ENCODE peak calls at places on chromosome 19, in six cellular contexts. Z is ovary, P is stomach, T is suprapubic skin, N is sigmoid colon, O is tibial nerve. W is an unnamed sample.

GRCh38 chr19:18529782-18530181 is 7.9 kb upstream of the ELL start:
- DNase-seq in Z (no peak), P (no peak), T (no peak), N (no peak), O (no peak), W (no peak)

GRCh38 chr19:3358392-3358918 is 7.9 kb upstream of the NFIC start:
- DNase-seq in Z (peak; percentile 74), P (no peak), T (no peak), N (peak; percentile 68), O (no peak), W (no peak)

GRCh38 chr19:38699027-38699346 is 45.3 kb downstream of the CAPN12 start:
- DNase-seq in Z (no peak), P (no peak), T (no peak), N (no peak), O (no peak), W (no peak)

GRCh38 chr19:34471906-34472305 is 9.7 kb upstream of the WTIP start:
- DNase-seq in Z (no peak), P (peak; percentile 31), T (no peak), N (no peak), O (no peak), W (no peak)

GRCh38 chr19:19361075-19361594 is 40.5 kb downstream of the MAU2 start:
- DNase-seq in Z (peak; percentile 78), P (peak; percentile 82), T (peak; percentile 87), N (peak; percentile 88), O (peak; percentile 75), W (peak; percentile 81)

GRCh38 chr19:3100331-3100730 is 6.2 kb downstream of the GNA11 start:
- DNase-seq in Z (no peak), P (no peak), T (no peak), N (no peak), O (no peak), W (no peak)

GRCh38 chr19:43735957-43736356 is 18.8 kb downstream of the SMG9 start:
- DNase-seq in Z (no peak), P (no peak), T (no peak), N (no peak), O (no peak), W (no peak)

GRCh38 chr19:14786421-14786851 is 8.1 kb upstream of the ADGRE2 start:
- DNase-seq in Z (no peak), P (no peak), T (peak; percentile 74), N (no peak), O (no peak), W (no peak)

GRCh38 chr19:17953869-17954268 is 13.0 kb upstream of the KCNN1 start:
- DNase-seq in Z (no peak), P (no peak), T (no peak), N (no peak), O (no peak), W (no peak)

GRCh38 chr19:3210347-3211017 is 14.0 kb upstream of the CELF5 start:
- DNase-seq in Z (no peak), P (peak; percentile 67), T (no peak), N (no peak), O (no peak), W (peak; percentile 72)

GRCh38 chr19:29547361-29547960 is 21.7 kb downstream of the VSTM2B start:
- DNase-seq in Z (no peak), P (peak; percentile 2), T (peak; percentile 24), N (no peak), O (no peak), W (no peak)

GRCh38 chr19:10655457-10656312 is 1.5 kb downstream of the ILF3 start:
- DNase-seq in Z (no peak), P (no peak), T (no peak), N (no peak), O (no peak), W (peak; percentile 18)

GRCh38 chr19:33446156-33446917 is 72.8 kb downstream of the CEBPG start:
- DNase-seq in Z (peak; percentile 7), P (no peak), T (peak; percentile 70), N (peak; percentile 59), O (no peak), W (no peak)

GRCh38 chr19:35710784-35711723 is 6.7 kb downstream of the ZBTB32 start:
- DNase-seq in Z (no peak), P (no peak), T (no peak), N (no peak), O (no peak), W (no peak)

GRCh38 chr19:3723883-3724282 is 15.7 kb downstream of the TJP3 start:
- DNase-seq in Z (no peak), P (no peak), T (no peak), N (no peak), O (no peak), W (no peak)

GRCh38 chr19:16433986-16434385 is 37.8 kb downstream of the EPS15L1 start:
- DNase-seq in Z (no peak), P (no peak), T (no peak), N (no peak), O (no peak), W (no peak)

GRCh38 chr19:16441661-16442071 is 30.1 kb downstream of the EPS15L1 start:
- DNase-seq in Z (no peak), P (no peak), T (no peak), N (no peak), O (no peak), W (no peak)

GRCh38 chr19:16435238-16435911 is 36.4 kb downstream of the EPS15L1 start:
- DNase-seq in Z (peak; percentile 73), P (no peak), T (no peak), N (peak; percentile 94), O (peak; percentile 34), W (peak; percentile 48)

GRCh38 chr19:16436780-16437179 is 35.0 kb downstream of the EPS15L1 start:
- DNase-seq in Z (no peak), P (no peak), T (no peak), N (no peak), O (no peak), W (no peak)

GRCh38 chr19:16435999-16436650 is 35.6 kb downstream of the EPS15L1 start:
- DNase-seq in Z (no peak), P (no peak), T (no peak), N (no peak), O (no peak), W (no peak)
- TF ChIP-seq POLR2A in Z (no peak), P (no peak), T (no peak), N (no peak), O (no peak), W (no peak)

GRCh38 chr19:7013678-7014077 is 7.6 kb downstream of the MBD3L2B start:
- DNase-seq in Z (no peak), P (no peak), T (no peak), N (no peak), O (no peak), W (no peak)
- TF ChIP-seq EP300 in Z (no peak), P (no peak), T (no peak), N (no peak), O (no peak), W (no peak)

GRCh38 chr19:1129535-1129934 is 25.7 kb downstream of the GPX4 start:
- DNase-seq in Z (no peak), P (no peak), T (no peak), N (no peak), O (no peak), W (no peak)

GRCh38 chr19:1132625-1133383 is 29.0 kb downstream of the GPX4 start:
- DNase-seq in Z (peak; percentile 57), P (no peak), T (no peak), N (no peak), O (no peak), W (peak; percentile 47)

GRCh38 chr19:1130801-1131717 is 27.3 kb downstream of the GPX4 start:
- DNase-seq in Z (no peak), P (peak; percentile 46), T (no peak), N (no peak), O (no peak), W (peak; percentile 70)

GRCh38 chr19:1133471-1133929 is 29.7 kb downstream of the GPX4 start:
- DNase-seq in Z (no peak), P (peak; percentile 56), T (no peak), N (no peak), O (no peak), W (peak; percentile 79)

DNA sequence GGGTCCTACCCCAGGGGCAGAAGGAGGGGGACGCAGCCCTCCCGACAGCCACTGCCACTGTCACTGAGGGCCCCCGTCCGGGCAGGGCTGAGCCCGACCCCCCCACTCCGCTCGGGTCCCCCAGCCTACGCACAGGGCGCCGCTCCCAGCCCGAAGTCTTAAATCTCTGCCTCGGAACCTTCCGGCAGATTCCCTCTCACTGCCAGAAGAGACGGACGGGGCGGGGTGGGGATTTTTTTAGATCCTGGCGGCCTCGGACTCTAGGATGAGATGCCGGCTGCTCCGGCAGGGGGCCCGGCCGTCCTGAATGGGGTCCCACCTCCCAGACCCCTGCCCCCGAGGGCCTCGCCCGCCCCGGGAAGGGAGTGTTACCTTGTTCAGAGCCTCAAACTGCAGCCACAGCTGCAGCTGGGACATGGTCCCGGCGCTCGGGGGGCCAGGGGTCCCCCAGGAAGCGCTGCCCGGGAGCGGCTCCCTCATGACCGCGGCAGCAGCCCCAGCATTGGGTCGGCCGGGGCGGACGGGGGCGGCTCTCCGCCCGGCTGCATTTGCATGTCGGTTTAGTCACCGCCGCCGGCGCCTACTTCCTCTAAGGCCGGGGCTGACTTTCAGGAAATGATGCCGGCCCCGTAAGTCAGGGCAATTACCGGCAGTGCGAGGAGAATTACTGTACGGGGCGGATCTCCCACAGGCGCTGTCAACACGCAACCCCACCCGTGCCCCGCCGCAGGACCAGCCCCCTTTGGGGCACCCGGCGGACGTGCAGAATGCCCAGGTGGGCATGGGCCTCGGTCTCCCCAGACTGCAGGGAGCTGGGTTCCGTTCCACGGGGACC is 28.1 kb downstream of the GPX4 start:
- DNase-seq in Z (peak; percentile 79), P (peak; percentile 92), T (peak; percentile 96), N (peak; percentile 91), O (peak; percentile 66), W (peak; percentile 93)
- TF ChIP-seq POLR2A in Z (peak; percentile 14), P (no peak), T (no peak), N (no peak), O (no peak), W (peak; percentile 64)

GRCh38 chr19:37077615-37077928 is 661 bp upstream of the ZNF420 start:
- DNase-seq in Z (no peak), P (no peak), T (no peak), N (no peak), O (no peak), W (no peak)

GRCh38 chr19:37074819-37075362 is 3.3 kb upstream of the ZNF420 start:
- DNase-seq in Z (no peak), P (no peak), T (no peak), N (no peak), O (no peak), W (no peak)

GRCh38 chr19:37079238-37079637 is 1.0 kb downstream of the ZNF420 start:
- DNase-seq in Z (no peak), P (no peak), T (no peak), N (no peak), O (no peak), W (no peak)

GRCh38 chr19:37078717-37079032 is 442 bp downstream of the ZNF420 start:
- DNase-seq in Z (no peak), P (no peak), T (no peak), N (no peak), O (no peak), W (no peak)

DNA sequence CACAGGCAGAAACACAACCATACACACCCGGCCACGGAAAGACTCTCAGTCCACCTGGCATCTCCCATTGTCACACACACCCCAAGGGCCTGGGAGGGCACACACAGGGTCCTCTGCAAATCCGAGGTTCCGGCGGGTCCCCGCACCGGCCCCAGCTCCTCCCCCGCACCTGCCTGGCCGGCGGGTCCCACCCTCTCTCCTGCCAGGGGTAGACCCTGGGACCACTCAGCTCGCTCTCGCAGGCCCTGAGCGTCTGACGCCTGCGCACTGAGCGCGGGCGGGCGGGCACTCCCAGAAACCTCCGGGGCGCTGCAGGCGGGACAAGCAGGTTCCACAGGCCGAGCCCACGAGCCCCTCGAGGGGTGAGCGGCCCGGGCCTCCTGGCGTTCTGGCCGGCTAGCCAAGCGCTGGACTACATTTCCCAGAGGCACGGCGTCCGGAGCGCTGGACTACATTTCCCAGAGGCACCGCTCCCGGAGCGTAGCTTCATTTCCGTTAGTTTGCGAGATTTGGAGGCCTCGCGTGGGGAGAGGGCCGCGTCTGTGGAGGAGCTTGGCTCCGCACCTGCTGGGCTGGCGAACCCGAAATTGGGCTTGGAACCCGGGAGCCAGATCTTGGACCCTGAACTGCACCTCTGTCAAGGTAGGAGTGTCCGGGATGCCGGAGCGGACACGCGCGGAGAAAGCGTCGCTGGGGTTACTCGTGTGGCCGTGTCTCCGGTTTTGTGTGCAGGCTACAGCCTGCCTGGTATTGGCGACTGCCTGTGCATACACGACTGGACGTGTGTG is at the start of gene ZNF420:
- DNase-seq in Z (peak; percentile 94), P (peak; percentile 94), T (peak; percentile 94), N (peak; percentile 97), O (peak; percentile 83), W (peak; percentile 94)
- TF ChIP-seq EP300 in Z (no peak), P (no peak), T (no peak), N (no peak), O (peak; percentile 12), W (no peak)

W was measured in transverse colon.